ENCODE peak calls at places on chromosomes 11 and 22, in eight cellular contexts. Q is body of pancreas, R is right lobe of liver, S is fibroblast of pulmonary artery, W is fibroblast of lung, C is cardiac muscle cell, A is OCI-LY7, G is HFFc6. E is an unnamed sample.

GRCh38 chr11:73129198-73129597 is 12.9 kb downstream of the FCHSD2 start:
- DNase-seq in Q (no peak), R (no peak), S (no peak), W (no peak), C (no peak), A (no peak), G (no peak), E (no peak)

GRCh38 chr11:3189193-3189843 is 24.2 kb upstream of the OSBPL5 start:
- DNase-seq in Q (no peak), R (no peak), S (no peak), W (no peak), C (peak; percentile 27), A (no peak), G (no peak), E (no peak)

GRCh38 chr11:60870276-60870675 is 2.9 kb downstream of the ZP1 start:
- DNase-seq in Q (no peak), R (no peak), S (no peak), W (no peak), C (no peak), A (peak; percentile 24), G (no peak), E (no peak)

GRCh38 chr11:62391642-62392425 is 27.0 kb upstream of the SCGB1A1 start:
- DNase-seq in Q (no peak), R (no peak), S (no peak), W (no peak), C (no peak), A (no peak), G (no peak), E (no peak)

GRCh38 chr11:103055174-103055890 is 36.6 kb downstream of the DCUN1D5 start:
- DNase-seq in Q (no peak), R (no peak), S (peak; percentile 65), W (peak; percentile 73), C (peak; percentile 56), A (peak; percentile 54), G (peak; percentile 55), E (no peak)

GRCh38 chr11:128302425-128303186 is 284.8 kb downstream of the ETS1 start:
- DNase-seq in Q (no peak), R (no peak), S (no peak), W (no peak), C (no peak), A (peak; percentile 47), G (no peak), E (no peak)

GRCh38 chr11:69189059-69189458 is 33.3 kb downstream of the SMIM38 start:
- DNase-seq in Q (no peak), R (no peak), S (no peak), W (no peak), C (no peak), A (no peak), G (no peak), E (no peak)

GRCh38 chr11:2930705-2931415 is 1.6 kb upstream of the PHLDA2 start:
- DNase-seq in Q (peak; percentile 94), R (peak; percentile 91), S (peak; percentile 49), W (peak; percentile 28), C (peak; percentile 72), A (peak; percentile 73), G (peak; percentile 42), E (peak; percentile 76)

GRCh38 chr11:7268727-7269126 is 17.0 kb downstream of the SYT9 start:
- DNase-seq in Q (no peak), R (no peak), S (no peak), W (no peak), C (no peak), A (no peak), G (no peak), E (no peak)

GRCh38 chr11:130144721-130145327 is 14.8 kb upstream of the ST14 start:
- DNase-seq in Q (no peak), R (no peak), S (no peak), W (no peak), C (peak; percentile 46), A (no peak), G (no peak), E (no peak)

GRCh38 chr11:130141561-130142341 is 17.8 kb upstream of the ST14 start:
- DNase-seq in Q (no peak), R (no peak), S (peak; percentile 57), W (no peak), C (no peak), A (no peak), G (no peak), E (no peak)

GRCh38 chr11:130145328-130145812 is 14.2 kb upstream of the ST14 start:
- DNase-seq in Q (no peak), R (no peak), S (no peak), W (no peak), C (no peak), A (no peak), G (no peak), E (no peak)

GRCh38 chr11:130145975-130146776 is 13.4 kb upstream of the ST14 start:
- DNase-seq in Q (peak; percentile 74), R (no peak), S (no peak), W (no peak), C (no peak), A (no peak), G (peak; percentile 27), E (no peak)

GRCh38 chr11:130144129-130144528 is 15.5 kb upstream of the ST14 start:
- DNase-seq in Q (no peak), R (peak; percentile 87), S (no peak), W (no peak), C (no peak), A (no peak), G (no peak), E (no peak)
- TF ChIP-seq CTCF in Q (no peak), R (no peak), S (no peak), W (no peak), C (no peak), A (no peak), G (no peak), E (no peak)

GRCh38 chr22:20109411-20110358 is 6.2 kb upstream of the RANBP1 start:
- DNase-seq in Q (no peak), R (no peak), S (no peak), W (no peak), C (no peak), A (no peak), G (no peak), E (no peak)

GRCh38 chr22:20111689-20112622 is 3.9 kb upstream of the RANBP1 start:
- DNase-seq in Q (peak; percentile 74), R (no peak), S (no peak), W (no peak), C (no peak), A (no peak), G (no peak), E (no peak)

GRCh38 chr22:20110359-20110985 is 5.4 kb upstream of the RANBP1 start:
- DNase-seq in Q (no peak), R (no peak), S (no peak), W (no peak), C (no peak), A (no peak), G (no peak), E (no peak)

GRCh38 chr22:20112623-20113511 is 3.0 kb upstream of the RANBP1 start:
- DNase-seq in Q (no peak), R (no peak), S (no peak), W (no peak), C (no peak), A (no peak), G (no peak), E (no peak)

DNA sequence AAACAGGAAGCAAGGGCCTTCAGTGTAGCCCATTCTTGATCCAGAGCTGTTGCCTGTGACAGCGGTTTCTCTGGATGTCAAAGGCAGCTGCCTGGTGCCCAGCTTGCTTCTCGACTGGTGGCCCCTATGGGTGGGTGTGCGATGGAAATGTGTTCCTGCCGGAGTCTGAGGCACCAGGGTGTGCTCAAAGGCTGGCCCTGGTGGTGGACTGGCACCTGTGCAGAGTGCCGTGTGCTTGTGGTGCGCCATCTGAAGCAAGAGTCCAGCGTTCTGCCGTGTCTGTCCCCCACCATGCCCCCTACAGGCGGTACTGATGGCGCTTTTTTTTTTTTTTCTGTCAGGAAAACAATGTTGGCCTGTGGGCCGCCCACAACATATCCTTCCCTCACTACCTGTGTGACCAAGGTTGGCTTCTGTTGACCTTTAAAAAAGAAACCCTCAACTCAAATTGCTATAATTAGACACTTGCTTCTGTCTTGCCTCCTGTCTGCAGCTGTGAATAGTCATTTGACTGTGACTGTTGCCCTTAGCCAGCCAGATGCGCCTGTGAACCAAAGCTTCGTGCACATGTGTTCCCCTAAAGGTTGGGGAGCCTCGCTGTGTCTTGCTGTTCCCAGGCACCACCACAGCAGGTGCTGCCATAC is 4.7 kb upstream of the RANBP1 start:
- DNase-seq in Q (no peak), R (no peak), S (peak; percentile 29), W (peak; percentile 20), C (peak; percentile 37), A (peak; percentile 67), G (peak; percentile 19), E (no peak)
- TF ChIP-seq CTCF in Q (peak; percentile 32), R (peak; percentile 28), S (peak; percentile 41), W (peak; percentile 33), C (peak; percentile 38), A (peak; percentile 79), G (peak; percentile 77), E (peak; percentile 29)

DNA sequence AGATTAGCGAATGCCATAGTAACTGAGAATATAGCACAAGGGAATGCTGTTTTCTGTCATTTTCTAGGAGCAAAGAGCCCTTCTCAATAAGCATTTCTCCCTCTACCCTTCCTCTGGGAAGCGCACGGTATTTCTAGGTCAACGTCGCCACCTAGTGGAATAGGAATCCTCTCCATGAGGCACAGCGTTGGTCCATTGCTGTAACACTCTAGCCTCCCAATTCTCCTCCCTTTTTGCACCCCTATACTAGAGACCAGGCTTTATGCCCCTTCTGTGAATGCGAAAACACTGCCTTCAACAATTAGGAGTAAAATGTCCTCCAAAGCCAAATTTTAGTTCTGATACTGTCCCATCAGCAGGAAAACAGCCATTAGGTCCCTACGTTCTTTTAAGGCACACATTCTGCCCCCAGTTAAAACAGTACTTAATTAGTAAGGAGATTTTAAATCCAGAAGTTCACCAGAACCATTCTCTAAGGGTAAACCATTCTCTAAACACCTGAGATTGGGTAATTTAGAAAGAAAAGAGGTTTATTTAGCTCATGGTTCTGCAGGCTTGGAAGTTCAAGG is 12.8 kb upstream of the HYLS1 start:
- DNase-seq in Q (peak; percentile 55), R (peak; percentile 59), S (peak; percentile 87), W (peak; percentile 80), C (peak; percentile 79), A (peak; percentile 61), G (peak; percentile 59), E (no peak)
- TF ChIP-seq CTCF in Q (peak; percentile 77), R (peak; percentile 77), S (peak; percentile 92), W (peak; percentile 85), C (peak; percentile 82), A (peak; percentile 81), G (peak; percentile 89), E (peak; percentile 82)

GRCh38 chr11:97398246-97398645 is 1008.4 kb downstream of the JRKL start:
- DNase-seq in Q (no peak), R (no peak), S (no peak), W (no peak), C (no peak), A (no peak), G (no peak), E (no peak)
- TF ChIP-seq CTCF in Q (no peak), R (no peak), S (no peak), W (no peak), C (no peak), A (no peak), G (no peak), E (no peak)

E was measured in CD14-positive monocyte.